ENCODE peak calls at places on chromosomes 3 and 15, in nine cellular contexts. G, K, D, S, P, N, I, Z and J are unnamed samples.

GRCh38 chr3:45583021-45583851 is 11.3 kb upstream of the LIMD1 start:
- DNase-seq in D (peak), K (peak), G (no peak), S (peak), Z (peak), P (peak), I (no peak), N (peak), J (no peak)

GRCh38 chr3:58432905-58433304 is 727 bp downstream of the PDHB start:
- DNase-seq in P (no peak), N (no peak), D (no peak), G (no peak), K (no peak), I (no peak), Z (no peak), S (no peak), J (no peak)

GRCh38 chr3:105518806-105519418 is 152.2 kb downstream of the ALCAM start:
- DNase-seq in Z (peak), P (peak), I (peak), S (peak), N (peak), G (peak), K (no peak), D (no peak), J (peak)

GRCh38 chr3:76024640-76025039 is 239.3 kb upstream of the ZNF717 start:
- DNase-seq in G (no peak), Z (no peak), P (peak), N (no peak), D (no peak), K (no peak), I (no peak), S (peak), J (no peak)

GRCh38 chr3:46923559-46924350 is 46.2 kb downstream of the PTH1R start:
- DNase-seq in I (no peak), G (no peak), D (no peak), Z (peak), K (peak), S (peak), P (peak), N (peak), J (no peak)

GRCh38 chr15:22831473-22831872 is 7.0 kb upstream of the NIPA2 start:
- DNase-seq in P (peak), I (no peak), D (no peak), K (no peak), Z (no peak), S (no peak), N (no peak), G (peak), J (no peak)

GRCh38 chr15:67828379-67828968 is 3.2 kb downstream of the SKOR1 start:
- DNase-seq in I (no peak), D (no peak), N (no peak), Z (no peak), K (no peak), S (no peak), P (no peak), G (no peak), J (no peak)

GRCh38 chr3:10238330-10238995 is 9.8 kb upstream of the TATDN2 start:
- DNase-seq in D (no peak), I (no peak), Z (no peak), S (no peak), K (no peak), P (no peak), G (no peak), N (no peak), J (no peak)

GRCh38 chr15:50182233-50183013 is 427 bp downstream of the SLC27A2 start:
- DNase-seq in N (no peak), S (peak), Z (peak), K (peak), D (no peak), G (no peak), I (peak), P (peak), J (no peak)

GRCh38 chr3:50442940-50443579 is 60.4 kb downstream of the CACNA2D2 start:
- DNase-seq in I (no peak), S (no peak), N (no peak), P (no peak), K (no peak), D (no peak), G (no peak), Z (no peak), J (no peak)

GRCh38 chr3:50444213-50444612 is 59.2 kb downstream of the CACNA2D2 start:
- DNase-seq in I (no peak), P (no peak), S (peak), K (no peak), D (no peak), N (no peak), G (no peak), Z (no peak), J (no peak)

GRCh38 chr3:50444782-50445181 is 58.7 kb downstream of the CACNA2D2 start:
- DNase-seq in N (no peak), I (no peak), K (no peak), G (no peak), P (no peak), S (no peak), D (no peak), Z (no peak), J (no peak)

GRCh38 chr3:50445919-50446318 is 57.5 kb downstream of the CACNA2D2 start:
- DNase-seq in I (no peak), S (no peak), D (no peak), Z (no peak), K (no peak), G (no peak), N (no peak), P (no peak), J (no peak)

GRCh38 chr3:50441818-50442217 is 61.6 kb downstream of the CACNA2D2 start:
- DNase-seq in S (no peak), G (no peak), P (no peak), D (no peak), I (no peak), Z (no peak), K (no peak), N (no peak), J (no peak)
- TF ChIP-seq CTCF in S (no peak), G (no peak), P (no peak), D (no peak), I (no peak), Z (no peak), K (no peak), N (no peak), J (no peak)

GRCh38 chr3:98341758-98342157 is 11.9 kb upstream of the OR5K4 start:
- DNase-seq in S (no peak), K (no peak), I (no peak), Z (no peak), P (no peak), N (no peak), G (no peak), D (no peak), J (no peak)

GRCh38 chr3:98339031-98339430 is 14.6 kb upstream of the OR5K4 start:
- DNase-seq in P (no peak), Z (no peak), D (no peak), I (no peak), N (no peak), S (no peak), G (no peak), K (no peak), J (no peak)

DNA sequence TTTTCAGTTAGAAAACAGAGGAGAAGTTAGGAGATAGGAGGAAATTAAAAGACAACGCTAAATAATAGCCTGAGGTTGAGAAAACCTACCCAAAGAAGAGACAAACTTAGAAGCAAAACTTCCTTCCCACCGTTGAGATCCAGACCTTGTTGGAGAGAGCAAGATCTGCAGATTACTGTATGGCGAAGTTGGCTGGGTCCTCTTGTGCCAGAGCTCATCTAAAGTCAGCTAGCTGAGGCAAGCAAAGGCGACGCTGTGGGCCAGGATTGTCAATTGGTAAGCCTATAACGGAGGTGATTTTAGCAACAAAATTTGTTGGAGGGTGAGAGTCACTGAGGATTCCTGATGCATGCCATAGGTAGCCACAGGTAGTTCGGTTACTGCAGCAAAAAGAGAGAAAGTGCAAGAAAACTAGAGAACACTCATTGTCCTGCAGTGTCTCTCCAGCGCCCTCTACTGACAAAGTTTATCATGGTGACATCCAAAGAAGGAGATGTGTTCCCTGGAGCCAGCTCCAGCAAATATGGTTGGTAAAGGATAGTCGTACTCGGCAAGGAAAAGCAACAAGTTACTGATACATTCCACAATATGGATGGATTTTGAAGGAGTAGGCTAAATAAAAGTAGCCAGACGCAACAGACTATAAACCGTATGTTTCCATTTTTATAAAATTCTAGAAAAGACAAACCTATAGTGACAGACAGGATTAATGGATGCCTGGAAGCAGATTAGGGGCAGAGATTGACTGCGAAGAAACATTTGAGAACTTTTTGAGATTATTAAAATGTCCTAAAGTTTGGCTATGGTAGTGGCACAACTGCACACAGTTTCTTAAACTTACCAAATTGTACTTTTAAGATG is 9.8 kb upstream of the OR5K4 start:
- DNase-seq in N (peak), S (peak), P (peak), I (peak), Z (peak), K (no peak), G (peak), D (no peak), J (no peak)
- TF ChIP-seq CTCF in N (peak), S (peak), P (peak), I (peak), Z (peak), K (peak), G (peak), D (peak), J (peak)

GRCh38 chr3:187314176-187314575 is 22.6 kb upstream of the MASP1 start:
- DNase-seq in P (no peak), D (no peak), Z (peak), N (no peak), K (no peak), G (no peak), S (peak), I (no peak), J (no peak)

GRCh38 chr3:187319699-187320302 is 28.3 kb upstream of the MASP1 start:
- DNase-seq in G (peak), S (peak), K (peak), Z (peak), D (peak), P (peak), I (peak), N (peak), J (no peak)

GRCh38 chr3:187321766-187322165 is 30.2 kb upstream of the MASP1 start:
- DNase-seq in D (no peak), S (no peak), P (no peak), G (no peak), Z (no peak), K (no peak), I (no peak), N (no peak), J (no peak)

GRCh38 chr3:187315872-187316271 is 24.3 kb upstream of the MASP1 start:
- DNase-seq in Z (no peak), S (peak), G (no peak), D (no peak), K (no peak), N (no peak), P (no peak), I (no peak), J (no peak)

GRCh38 chr3:187318819-187319616 is 27.5 kb upstream of the MASP1 start:
- DNase-seq in P (peak), Z (peak), K (no peak), D (peak), G (peak), I (peak), S (peak), N (peak), J (peak)
- TF ChIP-seq CTCF in P (peak), Z (peak), K (peak), D (peak), G (peak), I (peak), S (peak), N (peak), J (peak)

GRCh38 chr3:98824256-98824655 is 61.1 kb downstream of the ST3GAL6 start:
- DNase-seq in N (no peak), Z (no peak), I (no peak), P (no peak), D (no peak), K (no peak), S (no peak), G (no peak), J (no peak)
- TF ChIP-seq CTCF in N (peak), Z (peak), I (no peak), P (no peak), D (no peak), K (no peak), S (peak), G (peak), J (no peak)

GRCh38 chr3:133463441-133463860 is 63.6 kb downstream of the BFSP2 start:
- DNase-seq in N (no peak), K (no peak), G (no peak), P (no peak), I (no peak), Z (no peak), D (no peak), S (no peak), J (no peak)

GRCh38 chr3:133467780-133468179 is 67.9 kb downstream of the BFSP2 start:
- DNase-seq in G (no peak), S (no peak), I (no peak), Z (no peak), D (no peak), K (no peak), N (no peak), P (no peak), J (no peak)

GRCh38 chr3:133466531-133467386 is 66.9 kb downstream of the BFSP2 start:
- DNase-seq in K (peak), S (no peak), Z (peak), P (no peak), D (no peak), G (no peak), N (no peak), I (peak), J (no peak)

GRCh38 chr3:133461291-133461690 is 61.4 kb downstream of the BFSP2 start:
- DNase-seq in S (no peak), K (no peak), D (no peak), Z (no peak), I (no peak), P (no peak), G (no peak), N (no peak), J (no peak)

DNA sequence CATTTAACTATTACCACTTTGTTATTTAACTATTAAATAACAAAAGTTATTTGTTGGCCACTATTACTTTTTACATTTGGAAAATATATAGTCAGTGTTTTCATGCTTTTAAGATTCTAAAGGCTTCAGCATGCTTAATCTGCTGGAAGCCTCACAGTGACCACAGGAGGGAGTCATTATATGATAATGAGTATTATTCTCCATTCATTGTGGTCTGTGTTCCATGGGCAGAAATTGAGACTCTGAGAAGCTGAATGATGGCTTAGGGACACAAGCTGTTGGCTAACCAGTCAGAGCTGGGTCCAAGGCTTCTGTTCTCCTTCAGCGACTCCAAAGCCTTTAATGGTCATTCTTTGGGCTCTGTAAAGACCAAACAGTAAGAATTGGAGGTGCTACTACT is 64.7 kb downstream of the BFSP2 start:
- DNase-seq in P (peak), Z (no peak), K (no peak), S (peak), G (peak), I (no peak), N (no peak), D (no peak), J (no peak)
- TF ChIP-seq CTCF in P (peak), Z (peak), K (no peak), S (peak), G (peak), I (peak), N (peak), D (peak), J (peak)

DNA sequence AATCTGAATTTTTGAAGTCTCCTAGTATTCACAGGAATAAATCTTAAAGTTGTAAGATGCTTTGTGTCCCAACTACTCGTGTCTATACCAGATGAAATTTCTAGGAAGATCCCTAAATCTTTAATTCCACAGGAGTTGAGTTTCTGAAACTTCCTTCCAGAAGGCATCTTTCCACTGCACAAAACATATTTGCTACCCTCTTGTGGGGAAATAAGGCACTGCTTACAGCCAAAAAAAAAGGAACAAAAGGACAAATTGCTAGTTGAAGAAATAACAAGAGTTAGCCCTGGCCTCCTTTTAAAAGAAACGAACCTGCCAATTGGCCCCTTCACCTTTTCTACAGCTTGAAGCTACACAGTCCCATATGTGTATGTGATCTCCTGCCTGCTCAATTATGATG is 54.0 kb downstream of the TAFA4 start:
- DNase-seq in I (no peak), D (no peak), S (peak), Z (no peak), N (no peak), K (no peak), P (peak), G (peak), J (no peak)
- TF ChIP-seq CTCF in I (peak), D (peak), S (peak), Z (peak), N (peak), K (no peak), P (peak), G (peak), J (peak)

GRCh38 chr3:115401298-115401697 is 222.0 kb upstream of the GAP43 start:
- DNase-seq in Z (peak), D (no peak), I (no peak), G (peak), P (peak), S (peak), N (no peak), K (no peak), J (peak)

GRCh38 chr3:115398481-115398880 is 224.8 kb upstream of the GAP43 start:
- DNase-seq in N (peak), I (no peak), P (no peak), K (no peak), S (no peak), Z (no peak), D (no peak), G (no peak), J (no peak)

GRCh38 chr3:115399751-115400150 is 223.6 kb upstream of the GAP43 start:
- DNase-seq in K (no peak), P (no peak), D (no peak), Z (no peak), S (no peak), N (peak), G (no peak), I (no peak), J (no peak)

GRCh38 chr3:115397433-115397832 is 225.9 kb upstream of the GAP43 start:
- DNase-seq in P (peak), N (no peak), I (no peak), Z (no peak), G (no peak), D (no peak), S (no peak), K (no peak), J (no peak)

GRCh38 chr3:115396801-115397200 is 226.5 kb upstream of the GAP43 start:
- DNase-seq in Z (no peak), S (no peak), K (no peak), G (no peak), N (peak), I (no peak), D (no peak), P (no peak), J (no peak)
- TF ChIP-seq CTCF in Z (no peak), S (no peak), K (no peak), G (no peak), N (no peak), I (no peak), D (no peak), P (no peak), J (no peak)